ENCODE peak calls at places on chromosomes 1 and 21, in seven cellular contexts. D is endothelial cell; G is fibroblast of lung; F is CD8-positive, alpha-beta T cell; T is cardiac fibroblast; E is fibroblast of pulmonary artery; A is thoracic aorta. B is an unnamed sample.

GRCh38 chr1:97017895-97018294 is 296.3 kb downstream of the PTBP2 start:
- DNase-seq in A (no peak), D (no peak), E (no peak), T (no peak), G (no peak), F (no peak), B (no peak)

GRCh38 chr1:94962745-94963265 is 35.9 kb upstream of the CNN3 start:
- DNase-seq in A (no peak), D (no peak), G (peak; percentile 65), T (peak; percentile 70), E (peak; percentile 65), F (no peak), B (no peak)

GRCh38 chr1:40844079-40844478 is 18.1 kb downstream of the CITED4 start:
- DNase-seq in G (no peak), D (no peak), T (no peak), E (no peak), F (no peak), A (no peak), B (no peak)

GRCh38 chr1:158285756-158286241 is 3.9 kb upstream of the CD1C start:
- DNase-seq in T (no peak), E (peak; percentile 28), F (no peak), A (peak; percentile 25), D (no peak), G (no peak), B (no peak)

GRCh38 chr1:147337040-147337439 is 94.6 kb downstream of the CHD1L start:
- DNase-seq in F (no peak), D (peak; percentile 37), G (no peak), A (no peak), T (no peak), E (no peak), B (no peak)

GRCh38 chr1:81410351-81410750 is 390.4 kb upstream of the ADGRL2 start:
- DNase-seq in A (no peak), T (no peak), D (no peak), G (no peak), F (no peak), E (no peak), B (no peak)

GRCh38 chr21:15249285-15249993 is 184.6 kb upstream of the NRIP1 start:
- DNase-seq in G (peak; percentile 45), F (no peak), A (no peak), D (peak; percentile 19), E (peak; percentile 26), T (peak; percentile 25), B (no peak)

GRCh38 chr1:42165511-42166210 is 1.1 kb upstream of the GUCA2A start:
- DNase-seq in G (peak; percentile 30), E (peak; percentile 43), D (no peak), T (peak; percentile 55), A (no peak), F (no peak), B (peak; percentile 79)

GRCh38 chr21:36388835-36389234 is 3.6 kb downstream of the CHAF1B start:
- DNase-seq in F (no peak), T (peak; percentile 43), D (no peak), G (peak; percentile 35), A (no peak), E (peak; percentile 57), B (peak; percentile 49)

GRCh38 chr1:151864411-151864810 is 10.9 kb upstream of the THEM5 start:
- DNase-seq in A (no peak), T (no peak), G (no peak), F (no peak), E (no peak), D (no peak), B (no peak)

GRCh38 chr1:165828581-165829329 is 1.3 kb downstream of the UCK2 start:
- DNase-seq in A (no peak), E (peak; percentile 85), G (peak; percentile 89), T (peak; percentile 86), F (no peak), D (peak; percentile 54), B (peak; percentile 64)

GRCh38 chr1:221983444-221983843 is 241.6 kb upstream of the DUSP10 start:
- DNase-seq in E (no peak), D (no peak), T (no peak), F (no peak), G (no peak), A (no peak), B (no peak)

GRCh38 chr1:154222518-154222917 is 1.8 kb downstream of the UBAP2L start:
- DNase-seq in A (no peak), T (peak; percentile 17), F (no peak), G (no peak), D (no peak), E (no peak), B (no peak)

GRCh38 chr1:93447481-93448291 is at the start of gene FNBP1L:
- DNase-seq in D (peak; percentile 88), F (peak; percentile 46), E (peak; percentile 64), G (peak; percentile 59), T (peak; percentile 73), A (no peak), B (peak; percentile 89)

GRCh38 chr1:53069663-53070327 is 7.8 kb downstream of the PODN start:
- DNase-seq in A (no peak), G (no peak), F (no peak), D (peak; percentile 3), E (no peak), T (no peak), B (no peak)

GRCh38 chr1:184517130-184517529 is 130.3 kb downstream of the C1orf21 start:
- DNase-seq in G (no peak), E (no peak), A (no peak), T (no peak), F (no peak), D (no peak), B (no peak)

GRCh38 chr1:3315991-3316943 is 138.2 kb upstream of the ARHGEF16 start:
- DNase-seq in A (no peak), T (no peak), F (peak; percentile 52), G (no peak), D (no peak), E (no peak), B (no peak)

GRCh38 chr1:225735252-225736149 is 42.1 kb upstream of the SRP9 start:
- DNase-seq in T (peak; percentile 96), E (peak; percentile 98), D (no peak), A (peak; percentile 64), G (peak; percentile 98), F (no peak), B (no peak)

GRCh38 chr1:198809247-198809646 is 170.4 kb downstream of the PTPRC start:
- DNase-seq in G (peak; percentile 57), F (no peak), T (peak; percentile 24), D (no peak), E (peak; percentile 51), A (no peak), B (no peak)

GRCh38 chr21:40204956-40205355 is 337.7 kb downstream of the PCP4 start:
- DNase-seq in A (no peak), E (no peak), F (no peak), G (no peak), T (no peak), D (no peak), B (no peak)

GRCh38 chr1:175220853-175221547 is 28.4 kb upstream of the KIAA0040 start:
- DNase-seq in A (no peak), G (peak; percentile 4), T (no peak), E (no peak), F (no peak), D (no peak), B (no peak)

GRCh38 chr1:44094047-44094446 is 24.6 kb upstream of the KLF17 start:
- DNase-seq in F (no peak), D (no peak), G (no peak), E (no peak), T (no peak), A (no peak), B (no peak)

GRCh38 chr1:181155339-181155738 is 66.8 kb downstream of the IER5 start:
- DNase-seq in E (no peak), D (no peak), A (no peak), T (no peak), G (no peak), F (no peak), B (no peak)

GRCh38 chr1:181153634-181153961 is 65.1 kb downstream of the IER5 start:
- DNase-seq in F (no peak), T (no peak), G (no peak), A (no peak), E (no peak), D (no peak), B (no peak)

GRCh38 chr1:181151378-181152326 is 63.2 kb downstream of the IER5 start:
- DNase-seq in A (no peak), G (peak; percentile 59), D (no peak), F (no peak), T (peak; percentile 44), E (peak; percentile 45), B (no peak)

GRCh38 chr1:181150842-181151241 is 62.3 kb downstream of the IER5 start:
- DNase-seq in D (no peak), A (no peak), T (no peak), G (no peak), E (no peak), F (no peak), B (no peak)

GRCh38 chr1:181152892-181153633 is 64.6 kb downstream of the IER5 start:
- DNase-seq in E (peak; percentile 94), G (peak; percentile 94), A (peak; percentile 74), T (peak; percentile 97), D (peak; percentile 58), F (no peak), B (peak; percentile 50)
- TF ChIP-seq CTCF in E (peak; percentile 42), G (peak; percentile 27), A (peak; percentile 50), T (peak; percentile 42), D (no peak), F (no peak), B (no peak)

GRCh38 chr1:226867461-226868054 is 2.9 kb upstream of the PSEN2 start:
- DNase-seq in G (no peak), D (no peak), E (no peak), A (no peak), T (no peak), F (no peak), B (peak; percentile 20)

GRCh38 chr1:226871047-226871365 is 590 bp downstream of the PSEN2 start:
- DNase-seq in F (no peak), T (no peak), E (no peak), G (no peak), D (no peak), A (no peak), B (no peak)

GRCh38 chr1:226870323-226871046 is at the start of gene PSEN2:
- DNase-seq in D (peak; percentile 58), T (peak; percentile 55), A (peak; percentile 20), E (peak; percentile 43), G (peak; percentile 27), F (no peak), B (peak; percentile 69)

GRCh38 chr1:226870026-226870322 is 442 bp upstream of the PSEN2 start:
- DNase-seq in D (no peak), G (peak; percentile 22), T (no peak), E (no peak), A (no peak), F (no peak), B (no peak)

GRCh38 chr1:226868726-226869125 is 1.7 kb upstream of the PSEN2 start:
- DNase-seq in A (no peak), G (no peak), D (no peak), F (no peak), E (no peak), T (no peak), B (no peak)
- TF ChIP-seq CTCF in A (no peak), G (no peak), D (no peak), F (no peak), E (no peak), T (no peak), B (no peak)

GRCh38 chr1:72282690-72283203 is 408 bp upstream of the NEGR1 start:
- DNase-seq in A (peak; percentile 73), D (peak; percentile 88), F (peak; percentile 65), E (peak; percentile 93), G (peak; percentile 92), T (peak; percentile 96), B (peak; percentile 75)
- TF ChIP-seq CTCF in A (peak; percentile 35), D (no peak), F (no peak), E (no peak), G (no peak), T (no peak), B (no peak)

GRCh38 chr1:235583511-235584001 is 66.0 kb downstream of the GNG4 start:
- DNase-seq in E (no peak), T (peak; percentile 4), A (no peak), F (no peak), D (no peak), G (no peak), B (no peak)
- TF ChIP-seq CTCF in E (peak; percentile 19), T (no peak), A (no peak), F (no peak), D (no peak), G (no peak), B (no peak)